ENCODE peak calls at places on chromosomes 5 and 9, in six cellular contexts. I, P, K, S, B and M are unnamed samples. For H3K4me1, the result is how much of the 10 kb centered on the place peaks cover.

GRCh38 chr9:121921444-121921843 is 171.7 kb downstream of the TTLL11 start:
- DNase-seq in I (no peak), P (no peak), K (no peak), S (no peak), B (no peak), M (no peak)

GRCh38 chr5:96468956-96469355 is 35.9 kb upstream of the PCSK1 start:
- DNase-seq in I (no peak), P (no peak), K (no peak), S (no peak), B (no peak), M (no peak)

GRCh38 chr9:94921656-94922055 is 195.2 kb downstream of the AOPEP start:
- DNase-seq in I (no peak), P (no peak), K (no peak), S (no peak), B (no peak), M (no peak)

GRCh38 chr9:84490206-84490605 is 149.6 kb upstream of the SLC28A3 start:
- DNase-seq in I (no peak), P (no peak), K (no peak), S (no peak), B (no peak), M (no peak)

GRCh38 chr5:1110930-1111726 is 735 bp downstream of the SLC12A7 start:
- DNase-seq in I (no peak), P (no peak), K (peak), S (peak), B (no peak), M (no peak)

GRCh38 chr5:60404171-60404570 is 295.8 kb downstream of the DEPDC1B start:
- DNase-seq in I (no peak), P (no peak), K (no peak), S (peak), B (peak), M (peak)

GRCh38 chr9:21761309-21761901 is 41.0 kb upstream of the MTAP start:
- DNase-seq in I (no peak), P (no peak), K (no peak), S (no peak), B (peak), M (no peak)

GRCh38 chr5:128084228-128085167 is 932 bp downstream of the SLC12A2 start:
- DNase-seq in I (peak), P (no peak), K (peak), S (peak), B (peak), M (peak)

GRCh38 chr5:129284010-129284409 is 176.1 kb upstream of the ADAMTS19 start:
- DNase-seq in I (no peak), P (no peak), K (no peak), S (no peak), B (no peak), M (no peak)

GRCh38 chr9:126373241-126373640 is 46.6 kb downstream of the MVB12B start:
- DNase-seq in I (no peak), P (no peak), K (peak), S (no peak), B (peak), M (peak)

GRCh38 chr5:149415245-149415967 is 36.3 kb upstream of the IL17B start:
- DNase-seq in I (no peak), P (no peak), K (no peak), S (no peak), B (no peak), M (no peak)

GRCh38 chr5:109316631-109317030 is 93.1 kb downstream of the PJA2 start:
- DNase-seq in I (no peak), P (peak), K (peak), S (no peak), B (peak), M (peak)

GRCh38 chr5:115372121-115372520 is 75.7 kb upstream of the CCDC112 start:
- DNase-seq in I (no peak), P (no peak), K (peak), S (no peak), B (peak), M (peak)

GRCh38 chr5:10596886-10597451 is 33.1 kb downstream of the ANKRD33B start:
- DNase-seq in I (no peak), P (no peak), K (no peak), S (no peak), B (no peak), M (no peak)

GRCh38 chr5:137105351-137105750 is 393.8 kb downstream of the SPOCK1 start:
- DNase-seq in I (no peak), P (no peak), K (no peak), S (no peak), B (no peak), M (no peak)
- H3K9ac ChIP-seq in I (no peak), P (no peak), K (no peak), S (no peak), B (no peak), M (no peak)

DNA sequence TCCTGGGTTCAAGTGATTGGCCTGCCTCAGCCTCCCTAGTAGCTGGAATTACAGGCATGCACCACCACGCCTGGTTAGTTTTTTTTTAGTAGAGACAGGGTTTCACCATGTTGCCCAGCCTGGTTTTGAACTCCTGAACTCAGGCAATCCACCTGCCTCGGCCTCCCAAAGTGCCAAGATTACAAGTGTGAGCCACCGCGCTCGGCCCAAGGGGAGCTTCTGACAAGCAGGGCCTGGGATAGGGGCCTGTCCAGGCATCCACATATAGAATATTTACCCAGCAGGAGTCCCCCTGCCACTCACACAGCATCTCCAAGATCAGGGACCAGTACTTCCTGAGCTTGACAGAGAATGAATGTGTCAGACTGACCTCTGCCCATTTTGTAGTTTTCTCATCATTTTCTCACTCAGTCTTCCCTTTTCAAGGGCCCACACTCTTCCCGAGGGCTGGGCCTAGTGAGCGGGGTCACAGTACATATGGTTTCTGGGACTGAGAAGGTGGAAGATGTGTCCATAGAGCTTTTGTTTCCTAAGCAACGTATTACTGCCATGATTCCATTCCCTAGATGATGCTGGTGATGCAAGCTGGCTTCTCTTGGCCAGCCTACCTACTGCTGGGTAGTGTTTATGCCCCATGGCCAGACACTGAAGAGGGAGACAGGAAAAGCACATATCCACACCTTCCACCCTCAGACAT is 9.9 kb downstream of the IRF1 start:
- DNase-seq in I (no peak), P (no peak), K (no peak), S (no peak), B (no peak), M (no peak)
- H3K4me1 ChIP-seq in I (under half), P (under half), K (under half), S (under half), B (under half), M (under half)

DNA sequence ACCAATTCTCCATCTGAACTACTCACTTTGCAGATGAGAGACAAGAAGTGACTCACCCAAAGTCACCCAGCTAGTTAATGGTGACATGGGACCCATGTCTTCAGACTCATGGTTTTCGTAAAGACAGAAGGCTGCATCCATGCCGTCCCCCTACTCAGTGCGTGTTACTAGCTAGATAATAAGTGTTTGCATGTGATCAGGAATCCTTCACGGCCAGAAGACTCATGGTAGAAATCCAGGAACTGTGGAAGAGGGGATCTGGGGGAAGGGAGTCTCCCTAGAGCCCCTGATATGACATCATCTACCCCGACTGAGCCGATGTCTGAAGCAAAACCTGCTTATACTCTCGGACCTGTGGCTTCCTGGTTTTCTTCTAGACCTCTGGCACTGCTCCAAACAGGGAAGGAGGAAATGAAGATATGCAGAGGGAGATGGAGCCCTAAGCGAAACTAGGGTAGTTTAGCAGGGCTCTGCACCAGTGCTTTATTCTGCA is 3.3 kb downstream of the RNF183 start:
- DNase-seq in I (no peak), P (no peak), K (no peak), S (no peak), B (no peak), M (no peak)
- H3K4me2 ChIP-seq in I (no peak), P (no peak), K (no peak), S (no peak), B (no peak), M (no peak)

GRCh38 chr9:136855461-136856077 is 3.4 kb downstream of the MAMDC4 start:
- DNase-seq in I (no peak), P (no peak), K (no peak), S (no peak), B (no peak), M (no peak)
- H3K9ac ChIP-seq in I (no peak), P (no peak), K (no peak), S (no peak), B (no peak), M (no peak)

GRCh38 chr9:124694394-124695279 is 76.5 kb downstream of the NR6A1 start:
- DNase-seq in I (no peak), P (no peak), K (no peak), S (no peak), B (no peak), M (no peak)
- H3K4me1 ChIP-seq in I (under half), P (under half), K (under half), S (under half), B (half or more), M (under half)

GRCh38 chr5:172642926-172643325 is 1.9 kb downstream of the NEURL1B start:
- DNase-seq in I (no peak), P (no peak), K (no peak), S (no peak), B (no peak), M (no peak)

GRCh38 chr5:172642511-172642910 is 1.4 kb downstream of the NEURL1B start:
- DNase-seq in I (no peak), P (no peak), K (no peak), S (no peak), B (no peak), M (no peak)

GRCh38 chr5:172641359-172642045 is 439 bp downstream of the NEURL1B start:
- DNase-seq in I (no peak), P (no peak), K (no peak), S (peak), B (no peak), M (no peak)

GRCh38 chr5:172640822-172641358 is at the start of gene NEURL1B:
- DNase-seq in I (peak), P (peak), K (peak), S (peak), B (peak), M (peak)

DNA sequence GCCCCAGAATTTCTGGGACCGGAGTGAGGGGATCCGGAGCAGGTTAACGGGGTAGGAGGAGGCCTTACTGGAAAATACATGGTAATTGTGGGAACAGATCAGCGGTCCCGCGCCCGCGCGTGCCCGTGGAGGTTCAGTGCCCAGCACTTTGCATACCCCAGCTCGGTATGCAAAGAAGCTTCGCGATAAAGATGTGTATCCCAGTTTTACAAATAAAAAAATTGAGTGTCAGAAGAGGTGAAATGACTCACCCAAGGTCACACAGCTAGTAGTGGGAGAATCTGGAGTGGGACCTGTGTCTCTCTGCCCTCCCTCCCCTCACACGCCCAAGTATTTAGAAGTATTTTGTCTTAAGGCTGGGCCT is 965 bp downstream of the NEURL1B start:
- DNase-seq in I (no peak), P (no peak), K (no peak), S (no peak), B (no peak), M (no peak)
- H3K4me2 ChIP-seq in I (peak), P (peak), K (peak), S (peak), B (peak), M (peak)

GRCh38 chr5:176646707-176647029 is 616 bp upstream of the TSPAN17 start:
- DNase-seq in I (no peak), P (no peak), K (no peak), S (no peak), B (no peak), M (no peak)

GRCh38 chr5:176647870-176648466 is 684 bp downstream of the TSPAN17 start:
- DNase-seq in I (no peak), P (no peak), K (peak), S (no peak), B (no peak), M (peak)

GRCh38 chr5:176644878-176645670 is 2.2 kb upstream of the TSPAN17 start:
- DNase-seq in I (no peak), P (no peak), K (no peak), S (no peak), B (no peak), M (no peak)

GRCh38 chr5:176647030-176647869 is at the start of gene TSPAN17:
- DNase-seq in I (peak), P (peak), K (peak), S (peak), B (peak), M (peak)

GRCh38 chr5:176646049-176646706 is 1.1 kb upstream of the TSPAN17 start:
- DNase-seq in I (no peak), P (no peak), K (no peak), S (no peak), B (no peak), M (no peak)
- H3K9ac ChIP-seq in I (no peak), P (peak), K (peak), S (no peak), B (no peak), M (no peak)

GRCh38 chr5:3225201-3225960 is 370.3 kb upstream of the IRX1 start:
- DNase-seq in I (no peak), P (no peak), K (no peak), S (no peak), B (no peak), M (no peak)

GRCh38 chr5:3234566-3234965 is 361.1 kb upstream of the IRX1 start:
- DNase-seq in I (no peak), P (no peak), K (no peak), S (no peak), B (no peak), M (no peak)

GRCh38 chr5:3226171-3226570 is 369.5 kb upstream of the IRX1 start:
- DNase-seq in I (no peak), P (no peak), K (no peak), S (no peak), B (no peak), M (no peak)

GRCh38 chr5:3230254-3230653 is 365.4 kb upstream of the IRX1 start:
- DNase-seq in I (no peak), P (no peak), K (no peak), S (no peak), B (no peak), M (no peak)

GRCh38 chr5:3230941-3231340 is 364.7 kb upstream of the IRX1 start:
- DNase-seq in I (no peak), P (no peak), K (no peak), S (no peak), B (no peak), M (no peak)
- H3K4me1 ChIP-seq in I (under half), P (under half), K (under half), S (under half), B (under half), M (under half)